ENCODE peak calls at places on chromosomes 6 and 20, in six cellular contexts. Y, L, G, C, B and V are unnamed samples.
A peak's percentile ranks its signal among the peaks of the same experiment; 100 is the strongest.

GRCh38 chr6:4208158-4208557 is 72.8 kb upstream of the ECI2 start:
- DNase-seq in Y (no peak), L (no peak), G (no peak), C (no peak), B (no peak), V (no peak)

GRCh38 chr6:129098061-129098553 is 215.2 kb downstream of the LAMA2 start:
- DNase-seq in Y (no peak), L (no peak), G (no peak), C (no peak), B (no peak), V (no peak)

GRCh38 chr6:48994811-48995210 is 468.2 kb downstream of the MMUT start:
- DNase-seq in Y (no peak), L (peak; percentile 26), G (no peak), C (peak; percentile 27), B (no peak), V (no peak)

GRCh38 chr20:20594171-20594530 is 118.3 kb downstream of the RALGAPA2 start:
- DNase-seq in Y (peak; percentile 53), L (peak; percentile 73), G (peak; percentile 57), C (no peak), B (peak; percentile 15), V (no peak)

GRCh38 chr20:58511364-58511763 is 3.8 kb downstream of the APCDD1L start:
- DNase-seq in Y (peak; percentile 23), L (no peak), G (no peak), C (no peak), B (peak; percentile 48), V (no peak)

GRCh38 chr6:155492061-155492735 is 36.6 kb upstream of the NOX3 start:
- DNase-seq in Y (no peak), L (no peak), G (no peak), C (no peak), B (no peak), V (no peak)

GRCh38 chr20:62621251-62622110 is 20.8 kb upstream of the SLCO4A1 start:
- DNase-seq in Y (no peak), L (no peak), G (no peak), C (no peak), B (no peak), V (no peak)

GRCh38 chr6:146582857-146583256 is 15.9 kb upstream of the ADGB start:
- DNase-seq in Y (peak; percentile 41), L (no peak), G (no peak), C (no peak), B (no peak), V (no peak)

GRCh38 chr20:5364997-5365597 is 48.3 kb upstream of the PROKR2 start:
- DNase-seq in Y (no peak), L (no peak), G (no peak), C (no peak), B (no peak), V (no peak)

GRCh38 chr20:5118220-5119142 is 1.3 kb downstream of the PCNA start:
- DNase-seq in Y (no peak), L (no peak), G (peak; percentile 11), C (no peak), B (no peak), V (no peak)

GRCh38 chr6:41939848-41940758 is 1.5 kb downstream of the CCND3 start:
- DNase-seq in Y (peak; percentile 78), L (peak; percentile 24), G (peak; percentile 52), C (no peak), B (no peak), V (no peak)

GRCh38 chr20:54433653-54434052 is 41.7 kb upstream of the DOK5 start:
- DNase-seq in Y (no peak), L (no peak), G (no peak), C (no peak), B (no peak), V (no peak)

GRCh38 chr6:166736606-166737005 is 109.6 kb upstream of the RPS6KA2 start:
- DNase-seq in Y (peak; percentile 33), L (no peak), G (no peak), C (peak; percentile 64), B (no peak), V (no peak)

GRCh38 chr6:12182676-12183075 is 107.5 kb upstream of the EDN1 start:
- DNase-seq in Y (no peak), L (no peak), G (no peak), C (no peak), B (no peak), V (no peak)

GRCh38 chr6:80332013-80332412 is 225.5 kb downstream of the BCKDHB start:
- DNase-seq in Y (no peak), L (no peak), G (no peak), C (no peak), B (no peak), V (no peak)

GRCh38 chr6:84645000-84645399 is 119.4 kb downstream of the TBX18 start:
- DNase-seq in Y (no peak), L (no peak), G (no peak), C (no peak), B (no peak), V (no peak)

GRCh38 chr6:129124334-129124733 is 241.4 kb downstream of the LAMA2 start:
- DNase-seq in Y (no peak), L (no peak), G (no peak), C (no peak), B (no peak), V (no peak)

GRCh38 chr6:134590449-134590848 is 272.5 kb upstream of the SGK1 start:
- DNase-seq in Y (no peak), L (no peak), G (no peak), C (no peak), B (no peak), V (no peak)

GRCh38 chr20:9945406-9945805 is 89.4 kb upstream of the ANKEF1 start:
- DNase-seq in Y (no peak), L (no peak), G (peak; percentile 9), C (peak; percentile 57), B (no peak), V (no peak)

GRCh38 chr20:50354690-50355592 is 155.2 kb upstream of the PTPN1 start:
- DNase-seq in Y (peak; percentile 38), L (no peak), G (no peak), C (no peak), B (no peak), V (no peak)

GRCh38 chr6:71125216-71125615 is 163.4 kb upstream of the OGFRL1 start:
- DNase-seq in Y (no peak), L (no peak), G (no peak), C (no peak), B (peak; percentile 6), V (no peak)

GRCh38 chr20:61186771-61187170 is 65.3 kb upstream of the CDH4 start:
- DNase-seq in Y (no peak), L (no peak), G (no peak), C (no peak), B (no peak), V (no peak)

DNA sequence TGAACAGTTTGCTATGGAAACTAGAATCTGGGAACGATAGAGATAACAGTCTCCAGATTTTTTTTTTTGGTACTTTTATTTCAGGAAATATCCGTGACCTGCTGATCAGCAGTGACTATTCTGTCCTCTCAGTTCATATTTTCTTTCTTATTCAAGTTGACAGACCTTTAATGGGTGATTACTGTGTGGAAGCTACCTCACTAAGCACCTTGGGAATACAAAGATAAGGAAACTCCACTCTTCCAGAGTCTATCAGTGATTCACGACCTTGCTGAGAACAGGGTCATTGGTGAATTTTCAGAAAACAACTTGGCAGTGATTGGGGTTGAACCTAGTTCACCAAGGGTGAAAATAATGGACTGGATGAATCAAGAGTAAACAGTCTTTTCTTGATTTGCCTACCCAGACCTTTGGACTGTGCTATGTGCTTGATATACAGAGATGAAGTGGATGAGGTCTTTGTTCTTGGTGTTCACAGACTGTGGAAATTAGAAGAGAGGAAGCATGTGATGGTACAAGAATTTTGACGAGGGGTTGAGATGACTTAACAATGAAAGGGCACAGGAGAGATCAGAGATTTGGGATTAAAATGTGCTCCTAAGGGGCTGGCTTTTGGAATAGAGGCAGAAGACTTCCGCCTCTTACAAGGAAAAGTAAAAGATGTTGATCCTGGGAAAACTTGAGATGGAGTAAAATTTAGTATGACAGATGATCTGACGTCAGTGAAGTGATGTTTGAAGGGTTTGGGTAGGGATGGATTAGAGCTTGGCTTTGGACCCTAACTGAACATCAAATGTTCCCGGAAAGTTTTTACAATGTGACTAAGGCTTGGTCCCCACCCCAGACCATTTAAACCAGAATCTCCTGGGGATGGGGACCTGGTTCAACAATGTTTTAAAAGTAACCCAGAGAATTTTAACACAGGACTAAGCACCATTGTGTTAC is 1.2 kb downstream of the KAT14 start:
- DNase-seq in Y (peak; percentile 30), L (no peak), G (no peak), C (no peak), B (no peak), V (no peak)
- H2AFZ ChIP-seq in Y (peak overlapping the region; percentile 64), L (peak overlapping the region; percentile 88), G (no peak overlapping the region), C (no peak overlapping the region), B (peak overlapping the region; percentile 100), V (peak overlapping the region; percentile 99)

GRCh38 chr6:75210885-75211739 is 5.3 kb upstream of the COL12A1 start:
- DNase-seq in Y (peak; percentile 87), L (peak; percentile 88), G (peak; percentile 83), C (no peak), B (peak; percentile 44), V (no peak)

GRCh38 chr6:75209432-75209723 is 3.5 kb upstream of the COL12A1 start:
- DNase-seq in Y (no peak), L (no peak), G (no peak), C (no peak), B (no peak), V (no peak)

GRCh38 chr6:75207211-75207984 is 1.5 kb upstream of the COL12A1 start:
- DNase-seq in Y (peak; percentile 17), L (peak; percentile 60), G (peak; percentile 60), C (no peak), B (peak; percentile 15), V (no peak)

GRCh38 chr6:75206338-75207210 is 721 bp upstream of the COL12A1 start:
- DNase-seq in Y (peak; percentile 32), L (peak; percentile 32), G (peak; percentile 48), C (no peak), B (peak; percentile 18), V (no peak)

DNA sequence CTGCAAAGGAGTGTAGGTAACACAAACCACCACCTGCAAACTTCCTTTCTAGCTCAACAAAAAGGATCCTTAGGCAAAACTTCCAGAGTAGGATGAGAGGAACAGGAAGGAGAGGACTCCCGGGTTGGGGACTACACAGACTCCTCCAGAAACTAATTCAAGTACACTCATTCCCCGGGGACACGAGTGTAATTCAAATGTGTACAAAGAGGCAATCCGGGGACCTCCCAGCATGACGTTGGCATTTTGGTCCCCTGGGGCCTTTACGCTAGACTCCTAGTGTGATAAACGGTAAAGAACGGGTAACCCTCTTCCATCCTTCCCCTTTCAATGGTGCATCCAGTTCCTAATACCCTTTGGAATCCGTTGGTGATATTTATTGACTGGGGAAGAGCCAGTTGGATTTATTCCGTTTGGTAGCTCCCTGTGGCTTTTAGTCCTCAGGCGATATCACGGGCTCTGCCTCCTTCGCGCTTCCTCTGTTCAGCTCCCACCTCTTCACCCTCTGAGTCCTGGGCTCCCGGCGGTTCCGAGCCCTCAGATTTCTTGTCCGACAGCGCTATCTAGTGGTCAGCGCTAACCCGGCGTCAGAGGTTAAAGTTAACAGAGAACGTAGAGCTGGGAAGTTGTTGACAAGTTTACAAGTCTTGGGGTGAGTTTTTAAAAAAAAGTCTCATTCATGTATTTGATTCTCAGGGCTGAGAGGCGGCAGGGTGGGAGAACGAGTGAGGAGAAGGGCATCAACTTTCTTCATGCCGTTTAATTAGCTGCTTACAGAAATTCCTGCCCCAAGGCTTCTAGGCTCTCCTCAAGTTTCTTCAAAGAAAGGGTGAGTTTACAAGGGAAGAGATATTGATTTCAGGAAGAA is 2.9 kb upstream of the COL12A1 start:
- DNase-seq in Y (peak; percentile 91), L (peak; percentile 95), G (peak; percentile 90), C (peak; percentile 66), B (peak; percentile 71), V (peak; percentile 23)
- H3K27me3 ChIP-seq in Y (peaks cover 40% of the 10 kb centered on the region), L (peaks cover 58% of the 10 kb centered on the region), G (peaks cover 73% of the 10 kb centered on the region), C (no peaks in the 10 kb centered on the region), B (peaks cover 63% of the 10 kb centered on the region), V (peaks cover 27% of the 10 kb centered on the region)

GRCh38 chr20:32344835-32345506 is 13.2 kb upstream of the ASXL1 start:
- DNase-seq in Y (no peak), L (peak; percentile 62), G (peak; percentile 51), C (no peak), B (no peak), V (no peak)
- H2AFZ ChIP-seq in Y (no peak overlapping the region), L (peak overlapping the region; percentile 18), G (peak overlapping the region; percentile 78), C (no peak overlapping the region), B (no peak overlapping the region), V (no peak overlapping the region)

GRCh38 chr20:25065625-25066338 is 7.8 kb upstream of the ACSS1 start:
- DNase-seq in Y (peak; percentile 67), L (peak; percentile 79), G (peak; percentile 80), C (peak; percentile 31), B (peak; percentile 63), V (peak; percentile 42)
- H3K27me3 ChIP-seq in Y (peaks cover 26% of the 10 kb centered on the region), L (peaks cover 15% of the 10 kb centered on the region), G (peaks cover 100% of the 10 kb centered on the region), C (peaks cover 64% of the 10 kb centered on the region), B (peaks cover 71% of the 10 kb centered on the region), V (no peaks in the 10 kb centered on the region)